ENCODE peak calls at places on chromosome 14, in ten cellular contexts. H, Z, M, B, K, G, P, E, R and I are unnamed samples.

GRCh38 chr14:36068777-36069534 is 107.6 kb downstream of the PTCSC3 start:
- DNase-seq in H (no peak), E (no peak), K (peak; percentile 26), M (peak; percentile 12), Z (no peak), B (no peak), G (peak; percentile 72), R (no peak), P (no peak), I (peak; percentile 25)

GRCh38 chr14:22549981-22550670 is 38.9 kb downstream of the DAD1 start:
- DNase-seq in M (peak; percentile 54), Z (no peak), H (peak; percentile 65), P (no peak), G (no peak), K (no peak), E (no peak), R (no peak), B (no peak), I (no peak)

GRCh38 chr14:68137704-68138619 is 318.4 kb downstream of the RAD51B start:
- DNase-seq in G (peak; percentile 98), Z (peak; percentile 35), R (peak; percentile 25), P (peak; percentile 32), B (peak; percentile 73), K (peak; percentile 83), M (peak; percentile 96), H (peak; percentile 72), E (no peak), I (peak; percentile 91)

GRCh38 chr14:65229431-65230286 is 127.3 kb upstream of the MAX start:
- DNase-seq in E (peak; percentile 70), K (peak; percentile 51), R (peak; percentile 53), P (peak; percentile 51), M (peak; percentile 66), Z (no peak), H (peak; percentile 75), G (peak; percentile 67), B (no peak), I (no peak)

GRCh38 chr14:23881292-23881691 is 72.3 kb upstream of the DHRS4 start:
- DNase-seq in B (no peak), H (no peak), E (no peak), K (no peak), P (no peak), M (peak; percentile 14), Z (no peak), G (peak; percentile 4), R (no peak), I (no peak)

GRCh38 chr14:67411820-67412421 is at the start of gene PLEK2:
- DNase-seq in K (peak; percentile 20), B (no peak), P (peak; percentile 80), H (peak; percentile 88), E (peak; percentile 90), Z (no peak), M (peak; percentile 49), R (peak; percentile 87), G (peak; percentile 63), I (peak; percentile 30)

GRCh38 chr14:90569606-90570462 is 173.0 kb downstream of the CALM1 start:
- DNase-seq in K (no peak), B (no peak), Z (no peak), R (no peak), E (no peak), P (no peak), H (no peak), G (no peak), M (no peak), I (no peak)

GRCh38 chr14:53149656-53150319 is 3.3 kb downstream of the DDHD1 start:
- DNase-seq in R (no peak), B (no peak), Z (no peak), M (no peak), K (no peak), P (no peak), H (no peak), G (no peak), E (no peak), I (no peak)

GRCh38 chr14:92964124-92965109 is 41.5 kb downstream of the CHGA start:
- DNase-seq in B (no peak), H (no peak), Z (no peak), E (peak; percentile 38), G (no peak), P (no peak), R (no peak), M (no peak), K (no peak), I (no peak)

GRCh38 chr14:54711312-54711711 is 144.4 kb downstream of the SAMD4A start:
- DNase-seq in M (no peak), R (no peak), H (no peak), Z (no peak), B (no peak), G (no peak), P (no peak), E (no peak), K (no peak), I (no peak)

GRCh38 chr14:63499701-63500250 is 43.4 kb downstream of the PPP2R5E start:
- DNase-seq in H (no peak), R (no peak), B (no peak), P (no peak), G (peak; percentile 73), Z (no peak), K (peak; percentile 86), M (peak; percentile 35), E (no peak), I (no peak)

GRCh38 chr14:29240046-29240445 is 473.5 kb downstream of the FOXG1 start:
- DNase-seq in P (no peak), Z (no peak), R (no peak), E (no peak), H (no peak), B (no peak), M (peak; percentile 66), K (peak; percentile 79), G (peak; percentile 88), I (no peak)

GRCh38 chr14:29235991-29236390 is 469.4 kb downstream of the FOXG1 start:
- DNase-seq in E (no peak), H (no peak), R (no peak), P (no peak), K (peak; percentile 28), G (peak; percentile 16), Z (no peak), B (no peak), M (peak; percentile 24), I (no peak)

GRCh38 chr14:29233188-29233587 is 466.6 kb downstream of the FOXG1 start:
- DNase-seq in B (no peak), G (no peak), E (no peak), R (no peak), H (no peak), Z (no peak), K (no peak), M (no peak), P (no peak), I (no peak)

GRCh38 chr14:29236848-29237247 is 470.3 kb downstream of the FOXG1 start:
- DNase-seq in Z (no peak), B (no peak), K (peak; percentile 86), H (no peak), E (no peak), R (no peak), P (no peak), M (peak; percentile 83), G (peak; percentile 92), I (no peak)

GRCh38 chr14:29236401-29236800 is 469.8 kb downstream of the FOXG1 start:
- DNase-seq in K (no peak), R (no peak), H (no peak), B (no peak), E (no peak), M (peak; percentile 20), P (no peak), Z (no peak), G (peak; percentile 27), I (no peak)
- H3K4me3 ChIP-seq in K (peak overlapping the region; percentile 6), R (no peak overlapping the region), H (no peak overlapping the region), B (no peak overlapping the region), E (no peak overlapping the region), M (peak overlapping the region; percentile 66), P (no peak overlapping the region), Z (no peak overlapping the region), G (peak overlapping the region; percentile 44), I (no peak overlapping the region)

DNA sequence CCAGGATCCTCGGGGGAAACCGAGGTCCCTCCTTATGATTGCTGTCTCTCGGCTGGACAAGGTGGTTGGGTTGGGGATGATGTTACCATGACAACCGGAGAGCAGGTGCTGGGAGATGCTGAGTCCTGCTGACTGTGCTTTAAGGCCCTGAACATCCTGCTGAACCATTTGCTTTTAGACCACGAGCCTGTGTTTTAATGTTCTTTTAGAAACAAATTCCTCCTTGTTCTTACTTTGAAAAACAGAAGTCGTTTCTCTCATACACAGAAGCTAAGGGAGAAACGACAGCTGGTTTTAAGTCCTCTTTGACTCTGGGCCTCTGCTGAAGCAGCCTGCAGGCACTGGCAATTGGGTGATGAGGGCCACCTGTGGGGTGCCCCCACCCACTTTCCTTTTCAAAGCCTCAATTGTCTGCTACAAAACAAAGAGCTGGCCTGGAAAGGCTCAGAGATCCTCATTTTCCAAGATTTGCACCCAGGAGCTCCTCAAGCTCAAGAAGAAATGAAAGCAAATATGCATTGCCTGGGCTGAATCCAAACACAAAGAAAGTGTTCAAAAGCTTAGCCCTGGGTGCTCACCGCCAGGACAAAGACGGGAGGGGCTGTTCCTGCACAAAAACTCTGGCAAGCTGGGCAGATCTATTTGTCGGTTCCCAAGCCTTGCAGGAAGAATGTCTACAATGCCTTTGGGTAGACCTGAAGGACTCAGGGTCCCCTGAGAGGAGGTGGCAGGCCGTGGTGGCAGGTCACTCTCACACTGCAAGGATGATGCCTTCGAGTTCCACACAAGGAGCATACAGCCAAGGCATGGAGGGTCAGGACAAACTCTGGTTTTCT is 90.0 kb upstream of the CLMN start:
- DNase-seq in B (no peak), M (no peak), H (no peak), P (no peak), K (no peak), E (no peak), Z (no peak), G (no peak), R (no peak), I (no peak)
- H3K36me3 ChIP-seq in B (no peaks in the 10 kb centered on the region), M (peaks cover 21% of the 10 kb centered on the region), H (no peaks in the 10 kb centered on the region), P (no peaks in the 10 kb centered on the region), K (no peaks in the 10 kb centered on the region), E (no peaks in the 10 kb centered on the region), Z (no peaks in the 10 kb centered on the region), G (no peaks in the 10 kb centered on the region), R (no peaks in the 10 kb centered on the region), I (no peaks in the 10 kb centered on the region)

DNA sequence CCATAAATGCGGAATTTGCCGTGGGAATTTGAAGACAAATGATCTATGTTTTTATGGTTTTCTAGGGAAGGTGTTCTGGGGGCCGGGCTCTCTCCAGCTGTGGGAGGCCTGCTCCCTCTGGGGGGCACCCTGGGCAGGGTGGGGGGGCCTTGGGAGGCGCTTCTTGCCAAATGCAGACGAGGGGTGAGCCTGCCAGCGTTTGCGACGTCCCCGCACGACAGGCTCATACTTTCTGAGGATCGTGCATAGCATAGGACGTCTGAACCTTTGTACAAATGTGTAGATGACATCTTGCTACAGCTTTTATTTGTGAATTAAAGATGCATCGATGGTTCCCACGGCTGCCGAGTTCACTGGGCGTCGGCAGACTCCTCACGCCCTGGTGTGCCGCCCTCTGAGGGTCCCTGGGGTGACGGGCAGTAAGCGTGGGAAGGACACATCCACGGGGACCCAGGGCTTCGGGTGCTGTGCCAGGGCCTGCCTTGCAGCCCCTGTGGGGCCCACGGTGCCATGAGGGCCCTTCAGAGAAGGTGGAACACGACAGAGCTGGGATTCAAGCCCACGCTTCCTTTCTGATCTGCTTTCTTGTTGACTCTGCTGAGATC is 42.3 kb downstream of the KIF26A start:
- DNase-seq in G (no peak), Z (no peak), E (no peak), K (no peak), B (no peak), M (no peak), P (no peak), H (no peak), R (no peak), I (no peak)
- H3K9me3 ChIP-seq in G (no peaks in the 10 kb centered on the region), Z (no peaks in the 10 kb centered on the region), E (no peaks in the 10 kb centered on the region), K (no peaks in the 10 kb centered on the region), B (no peaks in the 10 kb centered on the region), M (no peaks in the 10 kb centered on the region), P (no peaks in the 10 kb centered on the region), H (no peaks in the 10 kb centered on the region), R (no peaks in the 10 kb centered on the region), I (no peaks in the 10 kb centered on the region)

GRCh38 chr14:75127903-75128595 is 1.2 kb upstream of the NEK9 start:
- DNase-seq in G (no peak), Z (no peak), M (no peak), B (no peak), R (no peak), P (no peak), E (no peak), H (no peak), K (no peak), I (no peak)
- H3K4me3 ChIP-seq in G (peak overlapping the region; percentile 78), Z (peak overlapping the region; percentile 80), M (peak overlapping the region; percentile 83), B (peak overlapping the region; percentile 85), R (peak overlapping the region; percentile 66), P (peak overlapping the region; percentile 81), E (no peak overlapping the region), H (peak overlapping the region; percentile 67), K (peak overlapping the region; percentile 92), I (peak overlapping the region; percentile 89)